ENCODE peak calls at places on chromosomes 12 and 14, in four cellular contexts. R is GDM1, W is SIG-M5, V is GM03348. E is an unnamed sample.

GRCh38 chr12:13478650-13479181 is 282.2 kb downstream of the EMP1 start:
- DNase-seq in R (no peak), W (no peak), V (no peak), E (no peak)

GRCh38 chr12:6312529-6313325 is 2.2 kb downstream of the PLEKHG6 start:
- DNase-seq in R (no peak), W (no peak), V (peak), E (peak)

GRCh38 chr12:104207416-104207941 is 8.1 kb upstream of the TXNRD1 start:
- DNase-seq in R (no peak), W (no peak), V (no peak), E (no peak)

GRCh38 chr12:8780389-8780788 is 42.0 kb upstream of the A2ML1 start:
- DNase-seq in R (no peak), W (no peak), V (peak), E (peak)

GRCh38 chr14:92014014-92014413 is 25.8 kb downstream of the TRIP11 start:
- DNase-seq in R (no peak), W (no peak), V (peak), E (no peak)

GRCh38 chr14:89848165-89848564 is 106.4 kb downstream of the EFCAB11 start:
- DNase-seq in R (no peak), W (no peak), V (peak), E (no peak)

GRCh38 chr12:124836759-124837158 is 26.9 kb downstream of the SCARB1 start:
- DNase-seq in R (no peak), W (no peak), V (no peak), E (no peak)

GRCh38 chr12:100472325-100472724 is 1.3 kb upstream of the NR1H4 start:
- DNase-seq in R (no peak), W (no peak), V (no peak), E (no peak)

GRCh38 chr12:82242729-82243128 is 115.5 kb downstream of the CCDC59 start:
- DNase-seq in R (no peak), W (no peak), V (no peak), E (no peak)

GRCh38 chr14:102159841-102160240 is 20.1 kb downstream of the WDR20 start:
- DNase-seq in R (no peak), W (no peak), V (no peak), E (no peak)

GRCh38 chr14:95380350-95381042 is 60.8 kb upstream of the CLMN start:
- DNase-seq in R (no peak), W (no peak), V (no peak), E (no peak)

GRCh38 chr14:50544911-50545310 is 12.5 kb upstream of the MAP4K5 start:
- DNase-seq in R (no peak), W (no peak), V (no peak), E (no peak)

GRCh38 chr12:108630481-108631207 is 3.0 kb downstream of the SELPLG start:
- DNase-seq in R (no peak), W (no peak), V (peak), E (peak)

GRCh38 chr14:99952039-99952438 is 113.2 kb upstream of the EVL start:
- DNase-seq in R (no peak), W (no peak), V (no peak), E (no peak)

GRCh38 chr14:58871972-58872530 is 234.3 kb downstream of the DACT1 start:
- DNase-seq in R (no peak), W (no peak), V (peak), E (peak)

GRCh38 chr14:90398315-90398811 is 1.5 kb downstream of the CALM1 start:
- DNase-seq in R (peak), W (peak), V (peak), E (peak)